ENCODE peak calls at places on chromosome 1, in eight cellular contexts. V, I, Q, A, F, J, X and T are unnamed samples.

GRCh38 chr1:229514578-229515275 is 6.6 kb upstream of the NUP133 start:
- DNase-seq in X (peak), I (peak), A (no peak), F (peak), J (peak), V (peak), Q (peak), T (peak)

GRCh38 chr1:163170975-163171676 is 31.6 kb downstream of the RGS5 start:
- DNase-seq in J (no peak), A (no peak), Q (no peak), X (no peak), I (no peak), F (no peak), V (peak), T (peak)

GRCh38 chr1:18923721-18924610 is 21.6 kb upstream of the ALDH4A1 start:
- DNase-seq in X (no peak), I (no peak), Q (no peak), V (no peak), F (peak), A (no peak), J (no peak), T (no peak)

GRCh38 chr1:19974822-19975416 is 4.5 kb downstream of the PLA2G2A start:
- DNase-seq in I (peak), X (no peak), A (no peak), F (peak), Q (peak), V (peak), J (no peak), T (peak)

GRCh38 chr1:221440658-221441057 is 301.2 kb downstream of the DUSP10 start:
- DNase-seq in J (no peak), V (peak), I (no peak), Q (no peak), X (no peak), A (no peak), F (no peak), T (peak)

GRCh38 chr1:29496701-29497100 is 260.4 kb downstream of the PTPRU start:
- DNase-seq in F (no peak), A (no peak), J (no peak), I (no peak), Q (no peak), V (no peak), X (no peak), T (no peak)

GRCh38 chr1:52554756-52555155 is 1.9 kb upstream of the TUT4 start:
- DNase-seq in A (no peak), F (no peak), X (no peak), J (no peak), Q (no peak), V (peak), I (no peak), T (no peak)

GRCh38 chr1:145716641-145717061 is 2.6 kb upstream of the CD160 start:
- DNase-seq in A (no peak), F (no peak), Q (no peak), X (no peak), V (peak), J (no peak), I (no peak), T (no peak)

GRCh38 chr1:90200637-90201235 is 205.8 kb downstream of the ZNF326 start:
- DNase-seq in V (no peak), X (no peak), A (no peak), I (no peak), Q (no peak), J (no peak), F (no peak), T (no peak)

GRCh38 chr1:27235827-27236226 is 1.4 kb downstream of the WDTC1 start:
- DNase-seq in X (no peak), A (no peak), F (no peak), Q (no peak), I (no peak), V (no peak), J (no peak), T (no peak)

GRCh38 chr1:29805122-29805895 is 569.0 kb downstream of the PTPRU start:
- DNase-seq in V (no peak), X (no peak), J (no peak), I (no peak), F (no peak), A (no peak), Q (no peak), T (no peak)

GRCh38 chr1:226634611-226635246 is 86.2 kb downstream of the STUM start:
- DNase-seq in V (no peak), J (no peak), X (peak), F (no peak), A (peak), Q (no peak), I (no peak), T (no peak)

GRCh38 chr1:40030528-40031135 is 9.9 kb upstream of the CAP1 start:
- DNase-seq in I (no peak), F (no peak), J (no peak), V (peak), A (no peak), X (no peak), Q (no peak), T (no peak)

GRCh38 chr1:20168547-20169491 is 17.1 kb upstream of the UBXN10 start:
- DNase-seq in F (no peak), X (no peak), A (no peak), J (no peak), V (no peak), I (no peak), Q (no peak), T (no peak)

GRCh38 chr1:119745034-119745433 is 23.7 kb downstream of the HMGCS2 start:
- DNase-seq in Q (no peak), X (no peak), I (no peak), F (no peak), J (no peak), V (no peak), A (no peak), T (no peak)

GRCh38 chr1:24673336-24673735 is 30.2 kb downstream of the SRRM1 start:
- DNase-seq in Q (no peak), J (no peak), I (no peak), F (no peak), V (peak), A (no peak), X (no peak), T (no peak)

GRCh38 chr1:68231627-68232303 is 558 bp downstream of the WLS start:
- DNase-seq in I (no peak), A (no peak), J (no peak), F (no peak), X (peak), V (peak), Q (no peak), T (no peak)

GRCh38 chr1:198937231-198938031 is 298.6 kb downstream of the PTPRC start:
- DNase-seq in X (no peak), F (peak), V (peak), A (no peak), Q (peak), I (peak), J (no peak), T (peak)

GRCh38 chr1:9960705-9961562 is 17.7 kb downstream of the NMNAT1 start:
- DNase-seq in Q (no peak), F (peak), X (no peak), I (no peak), V (no peak), A (no peak), J (no peak), T (no peak)

GRCh38 chr1:64073705-64074104 is 129.7 kb upstream of the UBE2U start:
- DNase-seq in V (no peak), J (no peak), A (no peak), I (no peak), F (no peak), Q (no peak), X (no peak), T (no peak)

GRCh38 chr1:91018006-91018405 is 3.8 kb downstream of the ZNF644 start:
- DNase-seq in I (no peak), X (no peak), Q (no peak), F (no peak), A (no peak), V (no peak), J (no peak), T (peak)

GRCh38 chr1:161367684-161368398 is at the start of gene CFAP126:
- DNase-seq in A (no peak), V (peak), F (no peak), J (peak), X (peak), I (no peak), Q (peak), T (peak)

GRCh38 chr1:145978860-145979745 is 14.6 kb downstream of the POLR3GL start:
- DNase-seq in A (no peak), V (peak), X (peak), J (peak), I (peak), Q (peak), F (no peak), T (peak)

GRCh38 chr1:114428083-114428754 is 82.8 kb downstream of the TRIM33 start:
- DNase-seq in J (no peak), V (peak), A (no peak), Q (no peak), I (no peak), F (no peak), X (no peak), T (peak)

GRCh38 chr1:88175631-88176226 is 508.3 kb upstream of the PKN2 start:
- DNase-seq in A (no peak), X (no peak), J (no peak), V (peak), F (no peak), I (no peak), Q (no peak), T (no peak)

GRCh38 chr1:240271081-240271480 is 179.4 kb downstream of the FMN2 start:
- DNase-seq in J (no peak), I (no peak), A (no peak), F (no peak), X (no peak), V (no peak), Q (no peak), T (no peak)

GRCh38 chr1:51314974-51315373 is 15.4 kb downstream of the TTC39A start:
- DNase-seq in Q (no peak), X (peak), I (no peak), A (no peak), V (no peak), J (no peak), F (no peak), T (no peak)

GRCh38 chr1:221217029-221217428 is 337.8 kb downstream of the HLX start:
- DNase-seq in V (no peak), X (no peak), I (no peak), A (no peak), Q (no peak), F (no peak), J (no peak), T (no peak)

GRCh38 chr1:175802407-175803123 is 59.2 kb upstream of the TNR start:
- DNase-seq in J (no peak), Q (no peak), A (no peak), X (no peak), I (no peak), V (no peak), F (no peak), T (peak)

GRCh38 chr1:160222521-160222920 is 17.3 kb downstream of the PEA15 start:
- DNase-seq in F (no peak), V (no peak), Q (no peak), A (no peak), J (no peak), I (no peak), X (no peak), T (no peak)

GRCh38 chr1:225653463-225654276 is 747 bp upstream of the ENAH start:
- DNase-seq in J (no peak), X (peak), A (peak), I (peak), V (peak), Q (peak), F (peak), T (no peak)

GRCh38 chr1:94792473-94792875 is 27.7 kb upstream of the SLC44A3 start:
- DNase-seq in I (no peak), F (no peak), J (no peak), V (no peak), Q (no peak), X (no peak), A (no peak), T (peak)